ENCODE peak calls at places on chromosomes 13 and 19, in six cellular contexts. K, H, V, U, R and D are unnamed samples. For H3K4me1, the result is how much of the 10 kb centered on the place peaks cover.

GRCh38 chr13:40479196-40479845 is 187.1 kb downstream of the FOXO1 start:
- DNase-seq in H (no peak), R (no peak), U (no peak), K (no peak), V (peak), D (no peak)

GRCh38 chr13:20461481-20461859 is 64.2 kb downstream of the CRYL1 start:
- DNase-seq in R (no peak), V (no peak), H (no peak), U (no peak), K (no peak), D (no peak)

GRCh38 chr13:79900356-79900755 is 419.4 kb downstream of the NDFIP2 start:
- DNase-seq in H (no peak), K (no peak), R (no peak), U (no peak), V (no peak), D (no peak)

GRCh38 chr13:44438234-44438579 is 64.6 kb downstream of the SERP2 start:
- DNase-seq in V (no peak), H (no peak), U (no peak), K (no peak), R (no peak), D (no peak)

GRCh38 chr13:84430441-84430840 is 548.2 kb upstream of the SLITRK1 start:
- DNase-seq in H (no peak), U (no peak), V (no peak), R (no peak), K (no peak), D (no peak)

GRCh38 chr19:5692785-5693194 is 2.7 kb downstream of the RPL36 start:
- DNase-seq in H (no peak), U (no peak), K (no peak), V (no peak), R (no peak), D (no peak)

GRCh38 chr19:34120846-34121639 is 51.3 kb upstream of the LSM14A start:
- DNase-seq in V (peak), R (peak), U (peak), H (peak), K (no peak), D (peak)

GRCh38 chr13:111006508-111007031 is 91.7 kb upstream of the ANKRD10 start:
- DNase-seq in H (no peak), K (peak), U (no peak), V (peak), R (peak), D (no peak)

GRCh38 chr13:22915442-22916082 is 265.2 kb upstream of the SGCG start:
- DNase-seq in U (no peak), K (no peak), V (peak), H (peak), R (peak), D (peak)

DNA sequence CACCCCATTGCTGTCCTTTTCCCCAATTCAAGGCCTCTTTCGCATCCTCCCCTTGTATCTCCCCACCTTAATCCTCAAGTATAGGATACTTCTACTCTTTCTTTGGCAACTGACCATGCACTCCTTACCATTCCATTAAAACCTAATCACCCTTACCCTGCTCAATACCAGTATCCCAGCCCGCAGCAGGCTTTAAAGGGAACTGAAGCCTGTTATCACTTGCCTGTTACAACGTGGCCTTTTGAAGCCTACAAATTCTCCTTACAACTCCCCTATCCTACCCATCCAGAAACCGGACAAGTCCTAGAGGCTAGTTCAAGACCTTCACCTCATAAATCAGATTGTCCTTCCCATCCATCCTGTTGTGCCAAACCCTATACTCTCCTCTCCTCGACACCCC is 16.2 kb upstream of the OR10H1 start:
- DNase-seq in R (no peak), V (no peak), H (no peak), K (no peak), U (no peak), D (no peak)
- H3K4me1 ChIP-seq in R (under half), V (under half), H (under half), K (under half), U (under half), D (under half)

DNA sequence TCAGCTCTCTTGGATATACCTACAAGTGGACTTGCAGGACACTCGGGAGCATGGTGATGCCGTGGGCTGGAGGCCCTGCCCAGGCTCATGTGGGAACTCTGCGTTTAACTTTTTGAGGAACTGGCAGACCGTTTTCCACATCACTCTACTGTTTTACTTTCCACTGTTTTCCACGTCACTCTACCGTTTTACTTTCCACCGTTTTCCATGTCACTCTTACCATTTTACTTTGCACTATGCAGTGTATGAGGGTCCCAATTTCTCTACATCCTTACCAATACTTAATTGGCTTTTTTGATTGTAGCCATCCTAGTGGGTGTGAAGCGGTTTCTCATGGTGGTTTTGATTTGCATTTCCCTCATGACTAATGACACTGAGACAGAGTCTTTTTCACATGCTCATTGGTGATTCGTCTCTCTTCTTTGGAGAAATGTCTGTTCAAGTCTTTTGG is 40.5 kb downstream of the GATAD2A start:
- DNase-seq in H (no peak), K (no peak), U (no peak), V (no peak), R (no peak), D (no peak)
- H3K4me1 ChIP-seq in H (under half), K (half or more), U (under half), V (under half), R (under half), D (under half)

DNA sequence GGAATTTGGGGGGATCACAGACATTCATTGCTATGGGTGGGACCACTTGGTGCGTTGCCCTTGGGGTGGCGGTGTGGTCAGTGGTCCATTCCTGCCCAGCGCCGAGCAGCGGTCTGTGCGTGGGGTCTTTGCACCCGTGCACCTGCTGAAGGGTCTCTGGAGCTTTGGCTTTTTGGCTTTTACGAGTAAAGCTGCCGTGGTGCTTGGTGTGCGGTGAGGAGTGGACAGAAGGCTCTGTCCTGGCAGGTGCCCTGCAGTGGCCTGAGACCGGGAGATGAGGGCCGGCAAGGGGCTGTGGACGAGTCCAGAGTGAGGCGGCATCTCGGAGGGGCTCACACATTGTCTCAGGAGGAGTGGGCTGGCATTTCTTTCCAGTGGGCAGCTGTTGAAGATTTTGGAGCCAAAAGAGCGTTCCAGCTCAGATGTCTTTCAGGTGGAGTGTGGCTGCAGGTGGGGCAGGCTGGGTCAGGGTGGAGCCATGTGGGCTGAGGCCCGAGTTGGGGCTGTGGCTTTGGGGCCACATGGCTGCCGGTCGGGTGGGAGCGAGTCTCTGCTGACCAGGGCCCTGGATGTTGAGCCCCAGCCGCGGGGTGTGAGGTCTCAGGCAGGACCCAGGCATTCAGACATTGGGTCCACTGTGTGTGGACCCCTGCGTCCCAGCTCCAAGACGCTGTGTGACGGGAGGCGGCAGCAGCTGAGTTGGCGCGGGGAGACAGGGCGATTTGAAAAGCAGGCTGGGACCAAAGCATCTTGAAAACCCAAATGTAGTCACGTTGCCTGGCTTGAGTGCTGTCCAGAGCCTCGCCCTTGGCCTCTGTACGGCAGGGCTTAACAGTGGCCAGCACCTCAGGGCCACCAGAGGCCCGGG is 11.7 kb downstream of the GNA11 start:
- DNase-seq in R (no peak), U (no peak), V (peak), K (no peak), H (no peak), D (no peak)
- H3K4me1 ChIP-seq in R (under half), U (under half), V (under half), K (half or more), H (under half), D (half or more)

DNA sequence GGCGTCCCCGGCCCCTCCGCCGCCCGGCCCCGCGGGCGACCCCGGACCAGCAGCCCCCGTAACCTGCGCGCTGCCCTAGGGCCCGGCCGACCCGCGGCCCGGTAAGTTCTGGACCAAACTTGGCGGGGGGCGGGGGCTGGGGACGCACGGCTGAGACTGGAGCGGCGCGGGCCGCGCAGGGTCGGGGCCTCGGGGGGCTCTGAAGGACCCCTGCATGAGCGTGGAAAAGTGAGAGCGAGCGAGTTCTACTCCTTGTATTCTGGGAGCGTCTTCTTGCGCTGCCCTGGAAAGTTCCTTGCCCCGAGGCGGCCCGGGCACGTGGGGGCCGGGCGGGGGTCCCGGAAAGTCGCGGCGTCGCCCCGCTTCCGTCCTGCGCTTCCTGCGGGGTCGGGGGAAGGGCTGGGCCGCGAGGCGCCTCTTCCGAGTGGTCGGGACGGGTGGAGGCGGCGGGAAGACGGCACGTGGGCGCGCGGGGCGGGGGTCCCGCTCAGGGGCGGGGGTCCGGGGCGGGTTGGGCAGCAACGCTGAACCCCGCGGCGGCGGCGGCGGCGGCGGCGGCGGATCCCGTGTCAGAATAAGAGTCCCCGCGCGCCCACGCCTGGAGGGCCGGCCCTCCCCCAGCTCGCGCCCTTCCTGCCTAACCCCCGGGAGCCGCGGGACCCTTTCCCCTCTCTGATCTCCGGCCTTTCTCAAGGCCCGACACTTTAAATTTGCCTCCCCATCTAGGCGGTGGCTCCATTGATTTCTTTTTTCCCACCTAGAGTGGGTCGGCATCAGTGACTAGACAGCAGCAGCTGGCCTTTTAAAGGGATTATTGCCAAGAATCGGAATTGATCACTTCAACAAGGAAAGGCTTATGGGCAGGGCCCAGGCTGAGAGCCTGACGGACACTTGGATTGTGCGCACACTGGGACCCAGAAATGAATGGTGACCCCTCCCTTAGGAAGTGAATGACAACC is 723 bp downstream of the GATAD2A start:
- DNase-seq in H (peak), K (no peak), V (peak), U (no peak), R (peak), D (peak)
- H3K4me1 ChIP-seq in H (under half), K (half or more), V (under half), U (under half), R (under half), D (half or more)

GRCh38 chr19:15862444-15862843 is 35.4 kb downstream of the CYP4F2 start:
- DNase-seq in U (no peak), R (no peak), H (no peak), K (no peak), V (no peak), D (no peak)

GRCh38 chr19:15866646-15867045 is 31.2 kb downstream of the CYP4F2 start:
- DNase-seq in H (no peak), V (no peak), K (no peak), U (no peak), R (no peak), D (no peak)

GRCh38 chr19:15863272-15863671 is 34.6 kb downstream of the CYP4F2 start:
- DNase-seq in K (no peak), U (no peak), H (no peak), V (no peak), R (no peak), D (no peak)

GRCh38 chr19:15860522-15860921 is 37.4 kb downstream of the CYP4F2 start:
- DNase-seq in K (no peak), U (no peak), R (no peak), V (no peak), H (no peak), D (no peak)

DNA sequence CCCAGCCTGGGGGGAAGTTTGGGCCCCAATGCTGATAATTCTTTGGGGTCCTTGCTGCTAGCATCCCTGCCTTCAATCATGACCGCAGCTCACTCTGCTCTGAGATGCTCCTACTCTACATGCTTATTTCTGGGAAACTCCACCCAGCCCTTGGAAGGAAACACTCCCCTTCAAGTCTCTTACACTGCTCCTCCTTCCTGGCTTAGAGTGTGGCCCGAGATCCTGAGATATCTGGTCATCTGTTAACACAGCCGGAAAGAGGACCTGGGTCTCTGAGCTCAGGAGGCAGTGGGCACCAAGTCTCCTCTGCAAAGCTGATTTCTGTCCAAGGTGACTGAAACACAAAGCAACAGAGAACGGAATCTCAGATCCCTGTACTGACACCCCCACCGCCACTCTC is 33.0 kb downstream of the CYP4F2 start:
- DNase-seq in V (no peak), R (no peak), H (no peak), U (no peak), K (no peak), D (no peak)
- H3K4me1 ChIP-seq in V (under half), R (under half), H (under half), U (under half), K (under half), D (under half)

GRCh38 chr13:100124265-100124664 is 35.4 kb downstream of the PCCA start:
- DNase-seq in H (no peak), K (no peak), R (no peak), V (no peak), U (no peak), D (no peak)
- H3K4me1 ChIP-seq in H (under half), K (under half), R (under half), V (under half), U (under half), D (under half)